ENCODE peak calls at places on chromosomes 6 and 20, in seven cellular contexts. K, N, Q, T, M, D and R are unnamed samples.

GRCh38 chr6:90502866-90503407 is 83.9 kb downstream of the MAP3K7 start:
- DNase-seq in K (no peak), N (no peak), Q (no peak), T (no peak), M (no peak), D (no peak), R (no peak)

GRCh38 chr20:41185013-41185757 is 47.8 kb downstream of the PLCG1 start:
- DNase-seq in K (no peak), N (no peak), Q (no peak), T (no peak), M (no peak), D (no peak), R (no peak)

GRCh38 chr6:159107451-159108260 is 61.5 kb upstream of the FNDC1 start:
- DNase-seq in K (peak; percentile 71), N (peak; percentile 41), Q (no peak), T (no peak), M (no peak), D (no peak), R (no peak)

GRCh38 chr6:100484474-100484873 is 19.8 kb upstream of the SIM1 start:
- DNase-seq in K (no peak), N (no peak), Q (no peak), T (no peak), M (no peak), D (no peak), R (no peak)

GRCh38 chr6:118663993-118664985 is 12.9 kb upstream of the CEP85L start:
- DNase-seq in K (no peak), N (no peak), Q (no peak), T (no peak), M (no peak), D (no peak), R (no peak)

GRCh38 chr20:44104807-44105517 is 82.0 kb downstream of the JPH2 start:
- DNase-seq in K (peak; percentile 10), N (no peak), Q (no peak), T (peak; percentile 72), M (no peak), D (peak; percentile 60), R (no peak)

GRCh38 chr6:168851460-168852103 is 402.1 kb downstream of the THBS2 start:
- DNase-seq in K (peak; percentile 34), N (no peak), Q (no peak), T (peak; percentile 33), M (no peak), D (peak; percentile 28), R (no peak)

GRCh38 chr20:23141016-23141415 is 54.9 kb upstream of the CD93 start:
- DNase-seq in K (no peak), N (no peak), Q (peak; percentile 21), T (no peak), M (no peak), D (no peak), R (no peak)

GRCh38 chr20:56540415-56540814 is 7.4 kb downstream of the FAM209B start:
- DNase-seq in K (no peak), N (no peak), Q (no peak), T (peak; percentile 45), M (no peak), D (peak; percentile 47), R (no peak)

GRCh38 chr20:50215101-50215500 is 24.5 kb downstream of the CEBPB start:
- DNase-seq in K (no peak), N (no peak), Q (no peak), T (peak; percentile 58), M (no peak), D (peak; percentile 51), R (no peak)

GRCh38 chr20:44495802-44496481 is 20.3 kb downstream of the TTPAL start:
- DNase-seq in K (no peak), N (no peak), Q (no peak), T (peak; percentile 47), M (no peak), D (peak; percentile 100), R (no peak)

GRCh38 chr6:36727491-36728021 is 29.9 kb downstream of the RAB44 start:
- DNase-seq in K (no peak), N (peak; percentile 10), Q (no peak), T (no peak), M (peak; percentile 13), D (peak; percentile 30), R (no peak)

GRCh38 chr20:25126204-25126603 is 44.3 kb upstream of the VSX1 start:
- DNase-seq in K (no peak), N (no peak), Q (no peak), T (no peak), M (no peak), D (no peak), R (no peak)

GRCh38 chr6:121492536-121492935 is 57.1 kb downstream of the GJA1 start:
- DNase-seq in K (no peak), N (no peak), Q (no peak), T (no peak), M (no peak), D (no peak), R (no peak)

GRCh38 chr6:85747654-85748053 is 105.0 kb upstream of the SYNCRIP start:
- DNase-seq in K (no peak), N (no peak), Q (no peak), T (peak; percentile 10), M (no peak), D (peak; percentile 49), R (no peak)

GRCh38 chr20:2800590-2801458 is at the start of gene CPXM1:
- DNase-seq in K (no peak), N (no peak), Q (no peak), T (peak; percentile 14), M (peak; percentile 64), D (no peak), R (no peak)

GRCh38 chr6:169450097-169450496 is 196.5 kb upstream of the THBS2 start:
- DNase-seq in K (no peak), N (no peak), Q (no peak), T (no peak), M (no peak), D (no peak), R (no peak)

GRCh38 chr6:28553986-28554881 is 28.6 kb downstream of the GPX5 start:
- DNase-seq in K (no peak), N (no peak), Q (no peak), T (no peak), M (peak; percentile 3), D (no peak), R (no peak)

GRCh38 chr6:5471637-5472430 is 210.5 kb downstream of the FARS2 start:
- DNase-seq in K (peak; percentile 48), N (no peak), Q (no peak), T (no peak), M (peak; percentile 63), D (no peak), R (no peak)

GRCh38 chr6:141151710-141152417 is 980.9 kb upstream of the GJE1 start:
- DNase-seq in K (no peak), N (no peak), Q (no peak), T (no peak), M (no peak), D (no peak), R (no peak)

GRCh38 chr20:25120920-25121319 is 39.0 kb upstream of the VSX1 start:
- DNase-seq in K (no peak), N (no peak), Q (no peak), T (no peak), M (no peak), D (no peak), R (no peak)

GRCh38 chr6:84027340-84028183 is 6.0 kb upstream of the MRAP2 start:
- DNase-seq in K (peak; percentile 88), N (peak; percentile 59), Q (peak; percentile 38), T (peak; percentile 24), M (peak; percentile 66), D (peak; percentile 53), R (no peak)